ENCODE peak calls at places on chromosomes 13 and 19, in four cellular contexts. U, J, D and O are unnamed samples.

GRCh38 chr19:38642176-38642575 is 5.3 kb upstream of the ACTN4 start:
- DNase-seq in D (no peak), U (no peak), J (no peak), O (no peak)

GRCh38 chr19:45817010-45817724 is 2.1 kb upstream of the RSPH6A start:
- DNase-seq in J (peak; percentile 92), U (peak; percentile 98), D (peak; percentile 89), O (peak; percentile 92)

GRCh38 chr13:32905864-32906180 is 110.4 kb upstream of the KL start:
- DNase-seq in U (no peak), D (no peak), J (no peak), O (peak; percentile 50)

GRCh38 chr19:35377656-35378055 is 6.8 kb downstream of the GPR42 start:
- DNase-seq in U (no peak), J (no peak), D (no peak), O (no peak)

GRCh38 chr19:50333235-50333736 is 4.1 kb upstream of the KCNC3 start:
- DNase-seq in D (peak; percentile 17), J (peak; percentile 83), U (peak; percentile 97), O (no peak)

GRCh38 chr19:1618157-1619093 is 13.2 kb upstream of the UQCR11 start:
- DNase-seq in D (no peak), J (peak; percentile 27), U (peak; percentile 47), O (peak; percentile 26)

GRCh38 chr19:54062643-54063042 is 1.1 kb downstream of the VSTM1 start:
- DNase-seq in U (no peak), J (no peak), D (no peak), O (no peak)

GRCh38 chr13:97574926-97575325 is 141.0 kb downstream of the RAP2A start:
- DNase-seq in J (no peak), U (no peak), D (no peak), O (peak; percentile 50)

GRCh38 chr19:16290692-16291091 is 33.9 kb upstream of the KLF2 start:
- DNase-seq in U (no peak), J (no peak), D (no peak), O (no peak)

GRCh38 chr19:33193864-33194362 is at the start of gene LRP3:
- DNase-seq in J (peak; percentile 43), U (no peak), D (no peak), O (peak; percentile 50)

GRCh38 chr19:13506550-13506878 is 235 bp upstream of the CACNA1A start:
- DNase-seq in D (no peak), J (no peak), U (peak; percentile 7), O (no peak)

GRCh38 chr19:49957262-49957915 is 3.6 kb downstream of the SIGLEC11 start:
- DNase-seq in U (no peak), D (no peak), J (no peak), O (no peak)

GRCh38 chr19:23481043-23481442 is 85.8 kb upstream of the ZNF91 start:
- DNase-seq in D (no peak), U (no peak), J (no peak), O (no peak)